ENCODE peak calls at places on chromosomes 1 and 21, in six cellular contexts. One of them, this sample, is unnamed.
A peak's percentile ranks its signal among the peaks of the same experiment; 100 is the strongest.

GRCh38 chr1:226978350-226979114 is 38.4 kb downstream of the COQ8A start:
- DNase-seq in suprapubic skin: no peak
- DNase-seq in sigmoid colon: peak; percentile 51
- DNase-seq in HCT116: no peak
- DNase-seq in HL-60: no peak
- DNase-seq in K562: no peak
- DNase-seq in this sample: no peak

GRCh38 chr21:24225432-24225831 is 1381.8 kb downstream of the MRPL39 start:
- DNase-seq in suprapubic skin: no peak
- DNase-seq in sigmoid colon: no peak
- DNase-seq in HCT116: no peak
- DNase-seq in HL-60: no peak
- DNase-seq in K562: no peak
- DNase-seq in this sample: no peak

GRCh38 chr1:183804382-183804781 is 538 bp upstream of the RGL1 start:
- DNase-seq in suprapubic skin: no peak
- DNase-seq in sigmoid colon: no peak
- DNase-seq in HCT116: no peak
- DNase-seq in HL-60: no peak
- DNase-seq in K562: no peak
- DNase-seq in this sample: no peak

GRCh38 chr1:178912597-178912996 is 41.7 kb upstream of the ANGPTL1 start:
- DNase-seq in suprapubic skin: no peak
- DNase-seq in sigmoid colon: no peak
- DNase-seq in HCT116: no peak
- DNase-seq in HL-60: no peak
- DNase-seq in K562: no peak
- DNase-seq in this sample: no peak

GRCh38 chr1:100265931-100266830 is at the start of gene RTCA:
- DNase-seq in suprapubic skin: peak; percentile 98
- DNase-seq in sigmoid colon: peak; percentile 98
- DNase-seq in HCT116: peak; percentile 87
- DNase-seq in HL-60: peak; percentile 98
- DNase-seq in K562: peak; percentile 97
- DNase-seq in this sample: peak; percentile 91

GRCh38 chr1:229535226-229535625 is 23.3 kb downstream of the ABCB10 start:
- DNase-seq in suprapubic skin: no peak
- DNase-seq in sigmoid colon: no peak
- DNase-seq in HCT116: no peak
- DNase-seq in HL-60: no peak
- DNase-seq in K562: no peak
- DNase-seq in this sample: no peak

GRCh38 chr1:15949453-15950245 is 26.3 kb downstream of the ZBTB17 start:
- DNase-seq in suprapubic skin: peak; percentile 94
- DNase-seq in sigmoid colon: peak; percentile 99
- DNase-seq in HCT116: peak; percentile 43
- DNase-seq in HL-60: peak; percentile 80
- DNase-seq in K562: peak; percentile 96
- DNase-seq in this sample: peak; percentile 94

GRCh38 chr1:154697710-154698109 is 89.7 kb upstream of the ADAR start:
- DNase-seq in suprapubic skin: no peak
- DNase-seq in sigmoid colon: no peak
- DNase-seq in HCT116: peak; percentile 60
- DNase-seq in HL-60: no peak
- DNase-seq in K562: no peak
- DNase-seq in this sample: no peak

GRCh38 chr1:26775666-26776065 is 12.1 kb upstream of the PIGV start:
- DNase-seq in suprapubic skin: no peak
- DNase-seq in sigmoid colon: no peak
- DNase-seq in HCT116: no peak
- DNase-seq in HL-60: no peak
- DNase-seq in K562: no peak
- DNase-seq in this sample: no peak

GRCh38 chr1:111507411-111508201 is 4.2 kb upstream of the ADORA3 start:
- DNase-seq in suprapubic skin: peak; percentile 87
- DNase-seq in sigmoid colon: peak; percentile 89
- DNase-seq in HCT116: no peak
- DNase-seq in HL-60: peak; percentile 97
- DNase-seq in K562: peak; percentile 86
- DNase-seq in this sample: no peak

GRCh38 chr21:45260191-45260795 is 27.4 kb downstream of the POFUT2 start:
- DNase-seq in suprapubic skin: no peak
- DNase-seq in sigmoid colon: no peak
- DNase-seq in HCT116: no peak
- DNase-seq in HL-60: no peak
- DNase-seq in K562: no peak
- DNase-seq in this sample: peak; percentile 15

GRCh38 chr1:29177022-29177705 is 4.5 kb downstream of the SRSF4 start:
- DNase-seq in suprapubic skin: no peak
- DNase-seq in sigmoid colon: no peak
- DNase-seq in HCT116: no peak
- DNase-seq in HL-60: no peak
- DNase-seq in K562: no peak
- DNase-seq in this sample: no peak

GRCh38 chr1:61079276-61079897 is 3.0 kb upstream of the NFIA start:
- DNase-seq in suprapubic skin: no peak
- DNase-seq in sigmoid colon: no peak
- DNase-seq in HCT116: no peak
- DNase-seq in HL-60: no peak
- DNase-seq in K562: no peak
- DNase-seq in this sample: no peak

GRCh38 chr1:27566462-27567182 is 37.3 kb downstream of the AHDC1 start:
- DNase-seq in suprapubic skin: no peak
- DNase-seq in sigmoid colon: peak; percentile 71
- DNase-seq in HCT116: no peak
- DNase-seq in HL-60: no peak
- DNase-seq in K562: no peak
- DNase-seq in this sample: no peak

GRCh38 chr1:218164111-218164929 is 120.8 kb upstream of the RRP15 start:
- DNase-seq in suprapubic skin: no peak
- DNase-seq in sigmoid colon: no peak
- DNase-seq in HCT116: no peak
- DNase-seq in HL-60: no peak
- DNase-seq in K562: no peak
- DNase-seq in this sample: no peak

GRCh38 chr1:236394905-236395779 is 1.1 kb downstream of the EDARADD start:
- DNase-seq in suprapubic skin: no peak
- DNase-seq in sigmoid colon: no peak
- DNase-seq in HCT116: no peak
- DNase-seq in HL-60: peak; percentile 37
- DNase-seq in K562: peak; percentile 56
- DNase-seq in this sample: peak; percentile 31

GRCh38 chr1:76666499-76666898 is 200.8 kb upstream of the ST6GALNAC5 start:
- DNase-seq in suprapubic skin: no peak
- DNase-seq in sigmoid colon: no peak
- DNase-seq in HCT116: no peak
- DNase-seq in HL-60: no peak
- DNase-seq in K562: no peak
- DNase-seq in this sample: no peak

GRCh38 chr21:43278766-43279577 is 110.2 kb downstream of the CRYAA start:
- DNase-seq in suprapubic skin: no peak
- DNase-seq in sigmoid colon: no peak
- DNase-seq in HCT116: no peak
- DNase-seq in HL-60: no peak
- DNase-seq in K562: no peak
- DNase-seq in this sample: no peak

GRCh38 chr1:15923241-15923640 is 52.7 kb downstream of the ZBTB17 start:
- DNase-seq in suprapubic skin: no peak
- DNase-seq in sigmoid colon: no peak
- DNase-seq in HCT116: no peak
- DNase-seq in HL-60: no peak
- DNase-seq in K562: no peak
- DNase-seq in this sample: no peak

DNA sequence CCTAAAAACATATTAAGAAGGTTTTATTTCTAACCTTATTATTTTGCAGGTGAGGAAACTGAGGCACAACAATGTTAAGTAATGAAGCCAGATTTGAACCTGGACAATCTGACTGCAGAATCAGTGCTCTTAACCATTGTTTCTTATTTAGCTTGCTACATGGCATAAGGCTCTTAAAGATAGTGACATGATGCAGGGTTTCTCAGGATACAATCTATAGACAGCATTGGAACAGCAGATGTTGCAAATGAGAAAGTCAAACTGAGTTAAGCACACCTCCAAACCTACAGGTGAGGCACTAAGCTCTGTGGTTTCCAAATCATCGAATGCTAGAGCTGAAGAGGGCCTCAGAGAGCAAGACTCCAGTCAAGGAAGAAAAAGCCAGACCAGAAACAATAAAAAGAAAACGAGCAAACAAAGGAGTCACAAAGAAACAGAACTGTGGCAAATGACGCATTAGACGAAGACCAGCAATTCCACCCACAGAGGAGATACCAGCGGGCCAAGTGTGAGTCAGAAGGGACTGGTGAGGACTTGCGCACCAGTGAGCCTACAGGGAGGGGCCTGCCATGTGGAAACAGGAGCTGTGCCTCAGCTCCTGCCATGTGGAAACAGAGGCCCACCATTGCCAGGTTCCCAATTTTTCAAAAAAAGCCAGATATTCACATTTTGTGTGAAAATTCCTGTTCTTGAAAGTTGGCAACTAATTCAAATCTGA is 14.4 kb downstream of the CD58 start:
- DNase-seq in suprapubic skin: no peak
- DNase-seq in sigmoid colon: peak; percentile 77
- DNase-seq in HCT116: peak; percentile 92
- DNase-seq in HL-60: no peak
- DNase-seq in K562: peak; percentile 57
- DNase-seq in this sample: peak; percentile 19
- TF ChIP-seq POLR2AphosphoS5 in suprapubic skin: no peak
- TF ChIP-seq POLR2AphosphoS5 in sigmoid colon: no peak
- TF ChIP-seq POLR2AphosphoS5 in HCT116: peak; percentile 60
- TF ChIP-seq POLR2AphosphoS5 in HL-60: no peak
- TF ChIP-seq POLR2AphosphoS5 in K562: no peak
- TF ChIP-seq POLR2AphosphoS5 in this sample: no peak

DNA sequence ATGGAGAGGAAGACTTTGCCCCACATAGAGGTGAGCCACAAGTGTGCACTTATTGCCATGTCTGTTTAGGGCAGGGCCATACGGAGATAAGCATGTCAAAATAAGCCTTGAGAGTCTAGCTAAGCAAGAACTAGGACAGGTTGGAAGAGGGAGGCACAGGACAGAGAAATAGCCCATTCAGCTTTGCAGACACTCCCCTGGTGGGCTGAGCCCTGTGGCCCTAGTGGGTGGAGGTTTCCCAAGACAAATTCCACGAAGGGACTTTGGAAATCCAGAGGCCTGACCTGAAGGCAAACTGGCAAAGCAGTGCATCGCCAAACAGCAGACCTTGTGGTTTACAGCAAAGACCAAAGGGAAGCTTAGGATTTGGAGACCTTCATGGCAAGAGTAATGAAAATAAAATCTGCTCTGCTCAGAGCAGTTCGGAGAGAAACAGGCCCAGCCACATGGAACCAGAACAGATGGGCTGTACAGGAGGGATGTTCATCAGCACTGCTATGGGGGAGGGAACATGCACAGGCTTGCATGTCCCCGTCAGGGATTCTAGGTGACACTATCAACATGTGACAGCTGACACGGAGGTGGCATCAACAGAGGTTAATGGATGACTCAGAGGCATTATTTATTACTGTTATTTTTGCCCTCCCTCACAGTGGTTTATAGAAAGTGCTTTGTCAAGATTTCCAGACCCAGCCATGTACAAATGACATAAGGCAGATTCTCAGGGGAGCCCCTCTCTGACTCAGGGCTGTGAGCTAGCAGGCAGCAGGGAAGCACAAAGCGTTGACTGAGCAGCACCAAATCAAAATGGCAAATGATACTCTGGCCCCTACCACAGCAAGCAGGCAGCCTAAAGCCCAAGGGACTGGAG is 90.1 kb upstream of the IRF2BP2 start:
- DNase-seq in suprapubic skin: no peak
- DNase-seq in sigmoid colon: peak; percentile 80
- DNase-seq in HCT116: peak; percentile 10
- DNase-seq in HL-60: no peak
- DNase-seq in K562: peak; percentile 86
- DNase-seq in this sample: no peak
- TF ChIP-seq POLR2AphosphoS5 in suprapubic skin: peak; percentile 64
- TF ChIP-seq POLR2AphosphoS5 in sigmoid colon: peak; percentile 83
- TF ChIP-seq POLR2AphosphoS5 in HCT116: no peak
- TF ChIP-seq POLR2AphosphoS5 in HL-60: no peak
- TF ChIP-seq POLR2AphosphoS5 in K562: peak; percentile 67
- TF ChIP-seq POLR2AphosphoS5 in this sample: no peak

DNA sequence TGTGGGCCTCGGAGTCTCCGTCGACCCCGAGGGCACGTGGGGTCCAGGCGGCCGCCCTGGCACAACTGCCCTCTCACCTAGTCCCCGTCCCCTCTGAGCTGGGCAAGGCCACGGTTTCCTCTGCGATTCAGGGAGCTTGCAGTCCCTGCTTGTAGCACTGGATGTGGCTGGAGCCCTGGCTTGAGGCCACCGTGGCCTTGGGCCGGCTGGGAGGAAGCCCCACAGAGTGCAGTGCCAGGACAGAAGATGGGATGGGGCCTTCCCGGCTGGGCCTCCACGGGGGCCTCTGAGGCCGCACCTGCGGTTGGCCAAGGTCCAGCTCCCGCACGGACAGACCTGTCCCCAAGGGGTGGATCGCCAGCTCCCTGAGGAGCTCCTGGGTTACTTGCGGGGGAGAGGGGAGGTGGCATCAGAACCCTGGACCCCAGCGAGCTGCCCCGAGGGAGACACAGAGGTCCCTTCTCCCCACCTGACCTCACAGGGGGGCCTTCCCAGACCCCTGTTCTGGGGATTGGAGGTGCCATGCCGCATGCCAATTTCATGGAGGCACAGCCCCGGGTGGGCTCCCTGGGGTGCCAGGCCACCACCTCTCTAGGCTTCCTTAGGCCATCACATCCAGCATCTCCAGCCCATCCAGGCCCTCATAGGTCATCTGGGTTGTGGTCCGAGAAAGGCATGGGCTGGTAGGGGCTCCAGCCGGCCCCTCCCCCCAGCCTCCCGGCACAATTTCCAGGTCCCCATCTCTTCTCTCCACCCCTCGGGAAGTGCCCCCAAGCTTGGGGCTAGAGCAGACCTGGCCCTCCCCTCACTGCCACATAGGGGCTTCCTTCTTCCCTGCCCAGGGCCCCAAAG is 80.8 kb downstream of the MORN1 start:
- DNase-seq in suprapubic skin: no peak
- DNase-seq in sigmoid colon: peak; percentile 83
- DNase-seq in HCT116: no peak
- DNase-seq in HL-60: no peak
- DNase-seq in K562: no peak
- DNase-seq in this sample: no peak
- TF ChIP-seq POLR2AphosphoS5 in suprapubic skin: no peak
- TF ChIP-seq POLR2AphosphoS5 in sigmoid colon: no peak
- TF ChIP-seq POLR2AphosphoS5 in HCT116: no peak
- TF ChIP-seq POLR2AphosphoS5 in HL-60: no peak
- TF ChIP-seq POLR2AphosphoS5 in K562: no peak
- TF ChIP-seq POLR2AphosphoS5 in this sample: no peak

DNA sequence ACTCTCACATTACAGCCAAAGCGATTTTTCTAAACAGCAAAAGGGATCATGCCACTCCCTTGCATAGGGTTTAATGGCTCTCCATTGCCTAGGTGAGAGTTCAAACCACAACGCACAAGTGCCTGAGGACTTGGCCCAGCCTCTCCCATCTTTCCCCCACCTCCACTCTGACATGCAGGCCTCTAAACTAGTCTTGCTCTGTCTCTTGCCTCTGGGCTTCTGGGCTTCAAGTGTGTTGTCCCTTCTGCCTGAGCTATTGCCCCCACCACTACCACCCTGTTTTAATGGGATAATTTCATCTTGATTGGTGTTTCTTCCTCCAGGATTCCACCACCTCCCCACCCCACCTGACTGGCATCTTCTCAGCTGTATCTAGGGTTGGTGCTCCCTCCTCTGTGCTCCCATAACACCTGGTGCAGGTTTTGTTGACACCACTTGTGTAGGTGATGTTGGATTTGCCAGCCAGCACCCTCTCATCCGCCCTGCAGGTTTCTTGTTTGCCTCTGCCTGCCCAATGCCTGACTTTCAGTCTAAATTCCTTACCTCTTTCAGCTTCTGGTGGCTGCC is 2.7 kb upstream of the ZBTB21 start:
- DNase-seq in suprapubic skin: peak; percentile 59
- DNase-seq in sigmoid colon: no peak
- DNase-seq in HCT116: no peak
- DNase-seq in HL-60: no peak
- DNase-seq in K562: no peak
- DNase-seq in this sample: no peak
- TF ChIP-seq POLR2AphosphoS5 in suprapubic skin: no peak
- TF ChIP-seq POLR2AphosphoS5 in sigmoid colon: no peak
- TF ChIP-seq POLR2AphosphoS5 in HCT116: no peak
- TF ChIP-seq POLR2AphosphoS5 in HL-60: no peak
- TF ChIP-seq POLR2AphosphoS5 in K562: no peak
- TF ChIP-seq POLR2AphosphoS5 in this sample: no peak